ENCODE peak calls at places on chromosomes 3 and 15, in four cellular contexts. L is GM12878, H is K562, Y is HepG2. W is an unnamed sample. For H3K4me1, the result is how much of the 10 kb centered on the place peaks cover.

GRCh38 chr15:34610388-34610787 is 26.9 kb upstream of the GOLGA8B start:
- DNase-seq in Y (no peak), L (no peak), H (no peak), W (peak)

GRCh38 chr3:172194702-172195392 is 155.5 kb downstream of the FNDC3B start:
- DNase-seq in Y (no peak), H (peak), L (no peak), W (no peak)

GRCh38 chr3:142447308-142447851 is 457 bp downstream of the XRN1 start:
- DNase-seq in H (no peak), L (no peak), Y (peak), W (peak)

GRCh38 chr3:14113964-14114667 is 10.6 kb downstream of the CHCHD4 start:
- DNase-seq in H (no peak), L (no peak), Y (peak), W (no peak)

GRCh38 chr3:23055733-23056376 is 147.3 kb upstream of the UBE2E2 start:
- DNase-seq in Y (no peak), L (no peak), H (no peak), W (peak)

GRCh38 chr15:36671017-36671416 is 91.6 kb downstream of the CDIN1 start:
- DNase-seq in H (no peak), L (no peak), Y (no peak), W (no peak)

GRCh38 chr3:177620073-177620472 is 422.8 kb upstream of the TBL1XR1 start:
- DNase-seq in Y (no peak), H (peak), L (no peak), W (no peak)

GRCh38 chr3:134644731-134645514 is 5.9 kb downstream of the KY start:
- DNase-seq in Y (no peak), L (no peak), H (no peak), W (no peak)

GRCh38 chr3:151228291-151229125 is 25.5 kb upstream of the GPR171 start:
- DNase-seq in L (no peak), Y (peak), H (no peak), W (peak)

GRCh38 chr3:56864090-56864489 is 62.3 kb upstream of the ARHGEF3 start:
- DNase-seq in L (peak), Y (no peak), H (no peak), W (no peak)

GRCh38 chr3:10580426-10580825 is 75.0 kb upstream of the ATP2B2 start:
- DNase-seq in H (no peak), L (no peak), Y (no peak), W (no peak)
- TF ChIP-seq CEBPB in H (no peak), L (no peak), Y (no peak), W (no peak)

DNA sequence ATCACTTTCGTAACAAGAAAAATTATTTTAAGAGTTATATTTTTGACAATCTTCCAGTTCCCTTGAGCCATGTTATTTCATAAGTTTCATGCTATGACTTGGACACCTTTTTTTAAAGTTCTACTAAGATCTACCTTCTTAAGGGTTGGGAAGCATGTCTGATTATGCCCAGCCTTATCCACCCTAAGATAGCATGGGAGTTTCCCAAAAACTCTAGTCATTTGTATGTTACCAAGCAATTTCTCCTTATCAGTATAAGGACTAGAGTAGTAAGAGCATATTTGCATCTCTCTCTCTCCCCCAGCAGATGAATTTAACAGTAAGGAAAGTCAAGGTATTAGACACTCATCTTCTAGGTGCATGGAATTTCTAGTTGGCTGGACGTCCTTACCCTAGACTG is 85.1 kb upstream of the NTRK3 start:
- DNase-seq in L (no peak), H (no peak), Y (no peak), W (no peak)
- TF ChIP-seq MXI1 in L (no peak), H (no peak), Y (no peak), W (no peak)

DNA sequence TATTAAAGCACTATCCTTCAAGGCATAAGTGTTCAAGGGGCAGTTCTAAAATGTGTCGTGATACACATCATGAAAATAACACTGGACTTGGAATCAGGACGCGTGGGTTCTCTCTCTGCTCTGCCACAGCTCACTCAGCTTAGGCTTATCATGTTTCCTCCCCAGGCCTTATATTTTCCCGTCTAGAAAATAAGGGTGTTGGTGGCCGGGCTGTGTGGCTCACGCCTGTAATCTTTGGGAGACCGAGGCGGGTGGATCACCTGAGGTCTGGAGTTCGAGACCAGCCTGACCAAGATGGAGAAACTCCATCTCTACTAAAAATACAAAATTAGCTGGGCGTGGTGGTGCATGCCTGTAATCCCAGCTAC is 223.0 kb downstream of the OPA1 start:
- DNase-seq in Y (no peak), H (no peak), L (no peak), W (no peak)
- H3K4me1 ChIP-seq in Y (under half), H (under half), L (under half), W (under half)

DNA sequence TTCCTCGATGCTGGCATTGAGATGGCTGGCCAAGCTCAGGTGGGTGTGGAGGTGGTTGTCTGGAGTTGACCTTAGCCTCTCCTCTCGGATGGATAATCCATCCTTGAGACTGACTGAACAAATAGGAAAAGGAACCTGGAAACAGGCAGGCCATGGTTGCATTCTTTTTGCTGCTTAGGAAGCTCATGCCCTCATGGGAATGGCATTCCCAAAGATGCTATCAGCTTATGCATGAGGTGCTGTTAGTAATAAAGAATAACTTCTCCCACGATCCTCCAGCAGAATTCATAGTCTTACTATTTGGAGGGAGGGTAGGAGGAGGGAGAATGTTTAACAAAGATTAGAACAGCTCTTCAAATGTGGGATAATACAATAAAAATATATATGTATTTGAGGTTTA is 303.0 kb upstream of the TPM1 start:
- DNase-seq in Y (no peak), H (no peak), L (no peak), W (peak)
- TF ChIP-seq CEBPB in Y (no peak), H (no peak), L (no peak), W (no peak)

W was measured in IMR-90.